ENCODE peak calls at places on chromosome 17, in six cellular contexts. B is fibroblast of lung, X is kidney, C is tibial nerve, S is upper lobe of right lung, H is upper lobe of left lung. Y is an unnamed sample.

GRCh38 chr17:1493291-1493980 is 950 bp upstream of the MYO1C start:
- DNase-seq in X (no peak), B (no peak), H (no peak), S (peak), C (no peak), Y (no peak)

GRCh38 chr17:34485999-34486398 is 93.4 kb upstream of the TMEM132E start:
- DNase-seq in B (no peak), H (no peak), S (no peak), C (no peak), X (no peak), Y (no peak)

GRCh38 chr17:63275318-63275967 is 170.7 kb downstream of the CYB561 start:
- DNase-seq in S (no peak), C (no peak), H (no peak), B (peak), X (no peak), Y (peak)

GRCh38 chr17:33469911-33470310 is 176.8 kb upstream of the ASIC2 start:
- DNase-seq in B (peak), X (peak), H (no peak), C (no peak), S (no peak), Y (peak)

GRCh38 chr17:56665864-56666263 is 72.4 kb downstream of the NOG start:
- DNase-seq in B (no peak), X (no peak), H (no peak), S (no peak), C (no peak), Y (no peak)

GRCh38 chr17:8801135-8801840 is 2.1 kb upstream of the MFSD6L start:
- DNase-seq in B (no peak), H (peak), S (no peak), C (no peak), X (no peak), Y (no peak)

GRCh38 chr17:82215095-82215971 is 2.7 kb upstream of the CCDC57 start:
- DNase-seq in X (peak), B (peak), H (peak), C (no peak), S (peak), Y (peak)

GRCh38 chr17:73546770-73547345 is 97.4 kb downstream of the SDK2 start:
- DNase-seq in B (no peak), S (peak), X (no peak), C (no peak), H (no peak), Y (peak)

GRCh38 chr17:36859701-36860100 is 77.6 kb upstream of the LHX1 start:
- DNase-seq in C (no peak), X (no peak), B (no peak), S (no peak), H (no peak), Y (no peak)

GRCh38 chr17:80838381-80839345 is 153.0 kb upstream of the CHMP6 start:
- DNase-seq in C (no peak), B (no peak), X (peak), H (peak), S (no peak), Y (no peak)

GRCh38 chr17:68399638-68400403 is 57.5 kb downstream of the WIPI1 start:
- DNase-seq in H (no peak), X (no peak), S (no peak), C (no peak), B (peak), Y (peak)

GRCh38 chr17:76723812-76724211 is 2.6 kb downstream of the JMJD6 start:
- DNase-seq in B (no peak), C (no peak), H (no peak), X (no peak), S (peak), Y (no peak)

GRCh38 chr17:18257747-18258355 is 687 bp downstream of the FLII start:
- DNase-seq in S (peak), X (peak), B (peak), H (peak), C (peak), Y (peak)

GRCh38 chr17:64073771-64074703 is 53.6 kb upstream of the ICAM2 start:
- DNase-seq in S (no peak), X (no peak), B (no peak), H (no peak), C (no peak), Y (no peak)

GRCh38 chr17:61400058-61400785 is 579 bp downstream of the TBX2 start:
- DNase-seq in B (peak), S (peak), X (peak), H (peak), C (no peak), Y (peak)

GRCh38 chr17:3814361-3814760 is 13.4 kb upstream of the ITGAE start:
- DNase-seq in C (no peak), S (no peak), H (no peak), B (no peak), X (no peak), Y (no peak)

GRCh38 chr17:55726440-55726839 is 3.8 kb upstream of the TMEM100 start:
- DNase-seq in H (no peak), B (peak), X (no peak), C (peak), S (no peak), Y (peak)

GRCh38 chr17:633641-634091 is 81.0 kb downstream of the VPS53 start:
- DNase-seq in B (no peak), X (no peak), H (no peak), C (no peak), S (no peak), Y (peak)

DNA sequence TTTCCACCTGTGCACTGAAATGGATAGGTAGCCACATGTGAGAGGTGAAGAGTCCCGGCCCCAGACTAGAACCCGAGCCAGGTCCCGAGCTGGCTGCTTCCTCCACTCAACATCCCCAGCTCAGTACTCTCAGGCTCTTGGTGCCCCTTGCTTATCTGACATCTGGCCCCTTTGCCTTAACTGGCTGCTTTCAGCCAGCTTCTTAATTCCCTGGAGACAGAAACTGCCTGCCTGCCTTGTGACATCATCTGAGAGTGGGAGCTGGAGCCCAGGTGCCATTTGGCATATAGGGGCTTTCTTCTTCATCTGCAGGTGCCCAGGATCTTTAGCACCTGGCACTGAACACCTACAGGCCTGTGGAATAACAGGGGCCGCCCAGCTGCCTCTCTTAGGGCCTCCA is 8.9 kb downstream of the CHAD start:
- DNase-seq in S (no peak), X (no peak), B (no peak), H (no peak), C (no peak), Y (no peak)
- H3K4me3 ChIP-seq in S (no peak), X (no peak), B (no peak), H (no peak), C (no peak), Y (no peak)

GRCh38 chr17:13114601-13115024 is 96.8 kb upstream of the ELAC2 start:
- DNase-seq in X (no peak), C (no peak), B (peak), S (no peak), H (peak), Y (peak)
- H3K4me3 ChIP-seq in X (no peak), C (no peak), B (no peak), S (no peak), H (no peak), Y (peak)

GRCh38 chr17:38419508-38419981 is 8.7 kb upstream of the ARHGAP23 start:
- DNase-seq in S (no peak), C (no peak), X (no peak), H (no peak), B (no peak), Y (no peak)
- H3K4me3 ChIP-seq in S (no peak), C (no peak), X (no peak), H (no peak), B (no peak), Y (no peak)

DNA sequence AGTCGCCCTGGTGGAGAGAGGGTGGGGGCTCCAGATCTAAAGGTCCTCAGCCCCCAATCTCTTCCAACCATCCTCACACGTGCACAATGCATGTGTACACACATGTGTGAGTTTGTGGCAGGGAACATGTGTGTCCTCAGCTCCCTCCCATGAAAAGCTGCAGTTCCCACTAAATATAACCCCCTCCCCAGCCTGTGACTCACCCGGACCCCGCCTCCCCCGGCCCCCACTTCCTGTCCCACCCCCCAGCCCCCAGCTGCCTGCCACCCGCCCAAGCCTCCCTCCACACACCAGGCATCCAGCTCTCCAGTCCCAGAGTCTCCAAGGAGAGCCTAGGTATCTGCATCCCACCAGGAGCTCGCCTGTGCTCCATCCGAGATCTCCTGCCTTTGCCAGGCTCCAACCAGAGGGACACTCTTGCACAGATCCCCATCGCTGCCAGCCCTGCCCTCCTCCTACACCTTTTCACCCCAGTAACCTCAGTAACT is 3.9 kb downstream of the DLG4 start:
- DNase-seq in S (no peak), X (peak), C (no peak), B (no peak), H (no peak), Y (no peak)
- H3K4me3 ChIP-seq in S (peak), X (no peak), C (no peak), B (peak), H (no peak), Y (peak)

GRCh38 chr17:79342376-79342775 is 267.8 kb downstream of the ENGASE start:
- DNase-seq in B (no peak), S (no peak), H (no peak), X (peak), C (no peak), Y (no peak)

GRCh38 chr17:79341816-79342215 is 267.2 kb downstream of the ENGASE start:
- DNase-seq in X (peak), S (no peak), B (no peak), H (no peak), C (no peak), Y (no peak)

GRCh38 chr17:79341529-79341780 is 266.8 kb downstream of the ENGASE start:
- DNase-seq in B (no peak), C (no peak), X (peak), H (no peak), S (no peak), Y (no peak)

GRCh38 chr17:79340286-79340685 is 265.7 kb downstream of the ENGASE start:
- DNase-seq in B (no peak), C (no peak), X (peak), S (no peak), H (no peak), Y (no peak)

DNA sequence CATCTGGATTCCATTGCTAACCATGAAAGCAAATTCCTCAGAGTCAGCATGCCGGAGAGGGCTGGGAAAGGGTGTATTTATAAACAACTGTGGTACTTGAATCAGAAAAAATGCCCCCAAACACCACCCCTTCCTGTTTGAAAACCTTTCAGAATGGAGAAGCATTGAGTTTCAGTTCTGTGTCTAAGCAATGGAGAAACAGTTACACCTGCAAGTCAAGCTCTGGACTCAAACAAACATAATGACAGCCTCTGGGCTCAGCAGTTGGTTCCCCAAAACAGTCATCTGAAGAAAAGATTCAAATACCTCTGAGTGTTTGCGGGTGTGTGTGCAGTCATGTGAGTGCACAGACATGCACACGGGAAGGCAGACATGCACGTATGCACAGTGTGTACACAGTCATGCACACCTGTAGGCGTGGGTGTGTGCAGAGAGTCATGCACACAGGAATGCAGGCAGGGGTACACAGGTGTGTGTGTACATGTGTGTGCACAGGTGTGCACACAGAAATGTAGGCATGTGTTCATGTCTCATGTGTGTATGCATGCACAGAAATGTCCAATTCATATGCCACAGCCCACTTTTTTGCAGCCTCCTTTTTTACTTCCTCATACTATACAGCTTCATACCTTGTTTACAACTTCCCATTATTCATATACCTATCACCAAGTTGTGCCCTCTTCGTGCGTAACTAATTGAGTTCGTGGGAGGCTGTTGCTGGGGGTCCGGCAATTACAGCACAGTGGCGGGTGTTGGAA is 266.3 kb downstream of the ENGASE start:
- DNase-seq in H (no peak), C (no peak), X (peak), S (no peak), B (no peak), Y (no peak)
- H3K4me3 ChIP-seq in H (no peak), C (no peak), X (no peak), S (no peak), B (no peak), Y (no peak)

GRCh38 chr17:40063034-40063765 is 435 bp downstream of the THRA start:
- DNase-seq in H (peak), S (peak), B (no peak), X (peak), C (no peak), Y (peak)

GRCh38 chr17:40059729-40060475 is 2.9 kb upstream of the THRA start:
- DNase-seq in S (no peak), C (no peak), B (no peak), X (no peak), H (no peak), Y (no peak)

GRCh38 chr17:40062347-40063033 is at the start of gene THRA:
- DNase-seq in S (peak), H (peak), C (peak), B (no peak), X (peak), Y (peak)

GRCh38 chr17:40060887-40061480 is 1.8 kb upstream of the THRA start:
- DNase-seq in C (no peak), B (no peak), H (no peak), X (no peak), S (no peak), Y (no peak)

GRCh38 chr17:40061532-40062038 is 1.2 kb upstream of the THRA start:
- DNase-seq in X (no peak), H (peak), C (no peak), B (no peak), S (no peak), Y (no peak)
- H3K4me3 ChIP-seq in X (no peak), H (no peak), C (no peak), B (no peak), S (no peak), Y (no peak)

GRCh38 chr17:7262192-7263070 is at the start of gene CLDN7:
- DNase-seq in B (no peak), C (no peak), S (peak), X (peak), H (peak), Y (no peak)

GRCh38 chr17:7261377-7262191 is 694 bp downstream of the CLDN7 start:
- DNase-seq in H (peak), C (no peak), X (no peak), S (peak), B (no peak), Y (no peak)

GRCh38 chr17:7260601-7261376 is 1.5 kb downstream of the CLDN7 start:
- DNase-seq in C (no peak), S (peak), B (no peak), X (peak), H (peak), Y (no peak)

GRCh38 chr17:7263071-7263800 is 958 bp upstream of the CLDN7 start:
- DNase-seq in H (peak), X (peak), B (no peak), S (peak), C (no peak), Y (no peak)

GRCh38 chr17:7263801-7264078 is 1.5 kb upstream of the CLDN7 start:
- DNase-seq in H (no peak), S (no peak), C (no peak), B (no peak), X (no peak), Y (no peak)
- H3K4me3 ChIP-seq in H (no peak), S (peak), C (no peak), B (no peak), X (no peak), Y (no peak)

GRCh38 chr17:74757502-74757901 is 9.1 kb downstream of the NHERF1 start:
- DNase-seq in X (peak), B (no peak), C (no peak), H (no peak), S (no peak), Y (no peak)

GRCh38 chr17:74759941-74760340 is 11.5 kb downstream of the NHERF1 start:
- DNase-seq in B (no peak), H (no peak), X (peak), C (no peak), S (peak), Y (no peak)

GRCh38 chr17:74757931-74758845 is 9.8 kb downstream of the NHERF1 start:
- DNase-seq in S (no peak), H (peak), X (peak), B (peak), C (no peak), Y (peak)

GRCh38 chr17:74759243-74759801 is 10.9 kb downstream of the NHERF1 start:
- DNase-seq in X (peak), S (no peak), B (no peak), H (peak), C (no peak), Y (no peak)

DNA sequence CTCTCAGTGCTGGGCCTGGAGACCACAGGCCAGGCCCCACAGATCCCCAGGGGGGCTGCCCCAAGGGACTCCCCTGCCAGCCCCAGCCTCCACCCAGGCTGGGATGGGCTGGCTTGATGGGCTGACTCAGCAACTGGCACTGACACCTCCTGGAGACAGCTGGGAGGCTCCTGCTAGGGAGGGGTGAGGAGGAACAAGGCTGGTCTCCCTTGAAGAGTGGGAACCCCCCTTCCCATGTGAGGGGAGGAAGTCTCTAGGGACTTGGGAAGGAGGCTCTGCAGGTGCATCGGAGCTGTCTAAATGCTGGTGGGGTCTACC is 10.4 kb downstream of the NHERF1 start:
- DNase-seq in S (no peak), C (no peak), H (no peak), X (peak), B (no peak), Y (no peak)
- H3K4me3 ChIP-seq in S (no peak), C (no peak), H (no peak), X (no peak), B (no peak), Y (no peak)